ENCODE peak calls at places on chromosome 6, in seven cellular contexts. U is neuronal stem cell, R is mesenchymal stem cell, K is IMR-90, N is mesendoderm, G is H1, P is trophoblast cell. B is an unnamed sample. For H3K4me1 and H3K27me3, the result is how much of the 10 kb centered on the place peaks cover.

GRCh38 chr6:129795261-129795660 is 65.9 kb downstream of the TMEM244 start:
- DNase-seq in K (no peak), R (no peak), G (no peak), P (no peak), U (no peak), N (no peak), B (no peak)

GRCh38 chr6:112252571-112253504 is 1.5 kb downstream of the LAMA4 start:
- DNase-seq in P (no peak), U (no peak), K (peak), N (peak), R (peak), G (no peak), B (no peak)

GRCh38 chr6:35415065-35415880 is 36.9 kb upstream of the FANCE start:
- DNase-seq in N (peak), G (no peak), K (peak), P (peak), R (peak), U (peak), B (peak)

GRCh38 chr6:125259354-125259736 is 42.4 kb downstream of the HDDC2 start:
- DNase-seq in R (no peak), U (no peak), N (no peak), K (no peak), P (peak), G (no peak), B (no peak)

GRCh38 chr6:26550250-26550993 is 12.3 kb downstream of the HMGN4 start:
- DNase-seq in K (peak), R (peak), P (peak), U (peak), N (peak), G (peak), B (peak)

GRCh38 chr6:14517536-14518105 is 400.0 kb downstream of the CD83 start:
- DNase-seq in P (peak), R (no peak), N (no peak), K (no peak), U (no peak), G (no peak), B (no peak)

GRCh38 chr6:39880521-39881048 is 53.7 kb downstream of the MOCS1 start:
- DNase-seq in P (no peak), G (no peak), K (no peak), R (no peak), N (no peak), U (no peak), B (no peak)

GRCh38 chr6:26044140-26045045 is 42.8 kb upstream of the HFE start:
- DNase-seq in R (no peak), K (peak), G (no peak), P (peak), N (no peak), U (no peak), B (no peak)

GRCh38 chr6:104607501-104607900 is 252.2 kb downstream of the HACE1 start:
- DNase-seq in P (no peak), G (no peak), R (no peak), K (no peak), U (no peak), N (no peak), B (no peak)

GRCh38 chr6:159461998-159462397 is 231.0 kb downstream of the SOD2 start:
- DNase-seq in N (no peak), P (no peak), U (no peak), K (no peak), G (no peak), R (no peak), B (no peak)

GRCh38 chr6:98824907-98825601 is 9.3 kb upstream of the POU3F2 start:
- DNase-seq in R (no peak), N (peak), K (no peak), P (no peak), U (peak), G (peak), B (peak)

GRCh38 chr6:16752206-16752867 is 8.9 kb downstream of the ATXN1 start:
- DNase-seq in N (no peak), G (no peak), K (peak), P (peak), U (no peak), R (peak), B (no peak)

DNA sequence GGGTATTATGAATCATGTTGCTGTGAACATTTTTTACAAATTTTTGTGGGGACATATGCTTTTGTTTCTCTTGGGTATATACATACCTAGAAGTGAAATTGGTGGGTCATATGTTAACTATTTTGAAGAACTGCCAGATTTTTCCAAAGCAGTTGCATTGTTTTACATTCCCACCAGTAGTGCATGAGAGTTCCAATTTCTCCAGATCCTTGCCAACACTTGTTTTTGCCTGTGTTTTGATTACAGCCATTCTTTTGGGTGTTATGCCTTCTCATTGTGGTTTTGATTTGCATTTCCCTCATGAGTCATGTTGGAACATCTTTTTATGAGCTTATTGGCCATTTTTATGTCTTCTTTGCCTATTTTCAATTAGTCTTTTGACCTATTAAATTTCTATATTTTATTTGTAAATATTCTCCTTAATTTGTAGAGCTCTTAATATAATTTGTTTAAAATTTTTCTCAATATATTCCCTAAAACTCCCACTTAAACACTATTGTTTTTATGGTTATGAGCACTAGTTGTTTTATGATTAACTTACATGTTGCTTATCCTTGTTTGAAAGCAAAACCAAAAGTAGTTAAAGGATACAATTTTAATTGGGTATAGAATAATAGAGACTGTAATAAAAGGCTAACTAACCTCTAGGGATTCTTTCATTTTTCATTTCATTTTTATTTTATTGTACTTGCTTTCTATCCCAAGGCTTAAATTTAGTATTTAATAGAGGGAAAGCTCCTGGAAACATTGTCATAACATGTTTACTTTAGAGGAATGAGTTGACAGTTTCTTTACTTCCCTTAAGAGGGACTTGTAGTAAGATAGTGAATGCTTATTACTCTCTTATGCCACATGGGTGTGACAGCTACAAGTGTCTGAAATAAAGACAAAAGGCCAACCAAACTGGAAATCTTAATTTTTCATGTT is 5.5 kb downstream of the UBR2 start:
- DNase-seq in P (peak), N (no peak), G (no peak), U (no peak), R (peak), K (peak), B (no peak)
- H3K4me1 ChIP-seq in P (under half), N (under half), G (under half), U (under half), R (under half), K (under half), B (under half)

GRCh38 chr6:165658395-165659058 is 4.5 kb downstream of the PDE10A start:
- DNase-seq in N (no peak), G (no peak), U (no peak), R (no peak), P (peak), K (no peak), B (no peak)

GRCh38 chr6:165655191-165655590 is 7.8 kb downstream of the PDE10A start:
- DNase-seq in R (no peak), N (no peak), K (no peak), P (no peak), U (no peak), G (no peak), B (no peak)

GRCh38 chr6:165656581-165657324 is 6.3 kb downstream of the PDE10A start:
- DNase-seq in P (peak), G (no peak), U (no peak), R (no peak), N (peak), K (no peak), B (no peak)

GRCh38 chr6:165659945-165660862 is 2.8 kb downstream of the PDE10A start:
- DNase-seq in N (peak), P (peak), K (peak), G (peak), U (no peak), R (peak), B (no peak)

DNA sequence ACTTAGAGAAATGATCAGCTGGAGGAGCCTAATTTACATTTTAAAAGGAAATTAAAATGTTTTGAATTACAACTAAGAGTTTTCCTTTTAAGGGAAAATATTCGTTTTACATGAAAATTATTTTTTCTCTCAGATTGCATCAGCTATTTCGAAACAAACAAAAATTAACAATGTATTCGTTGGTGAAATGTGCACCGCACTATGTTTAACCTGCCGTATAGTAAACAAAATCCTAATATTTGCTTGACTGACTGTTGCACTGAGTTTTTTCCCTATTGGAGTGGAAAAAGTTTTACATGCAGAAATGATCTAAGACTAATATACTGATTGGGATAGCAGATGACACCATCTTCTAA is 5.7 kb downstream of the PDE10A start:
- DNase-seq in N (no peak), P (peak), R (no peak), U (no peak), G (no peak), K (no peak), B (no peak)
- H3K27me3 ChIP-seq in N (under half), P (under half), R (under half), U (under half), G (under half), K (under half), B (under half)

GRCh38 chr6:131073577-131073976 is 10.5 kb upstream of the EPB41L2 start:
- DNase-seq in R (no peak), N (no peak), U (no peak), P (no peak), G (no peak), K (no peak), B (no peak)
- H3K18ac ChIP-seq in R (no peak), N (no peak), U (no peak), P (no peak), G (no peak), K (no peak), B (no peak)

DNA sequence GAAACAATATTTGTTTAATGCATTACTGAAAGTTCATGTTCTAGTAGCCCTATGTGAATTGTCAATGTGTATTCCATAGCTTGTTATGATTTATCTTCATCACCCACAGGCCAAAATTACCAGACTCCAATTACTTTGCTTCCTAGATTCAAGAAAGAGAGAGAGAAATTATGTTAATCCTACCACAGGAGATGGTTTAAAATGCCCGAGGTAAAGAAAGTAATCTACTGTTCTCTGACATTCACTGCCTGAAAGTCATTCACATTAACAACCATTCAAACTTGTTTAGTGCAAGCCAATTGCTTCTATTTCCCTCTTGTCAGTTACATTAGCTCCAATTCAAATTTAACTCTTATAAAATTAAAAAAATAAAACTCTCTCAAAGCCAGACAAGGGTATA is 260.4 kb upstream of the THEMIS start:
- DNase-seq in U (no peak), P (no peak), N (no peak), R (no peak), G (no peak), K (no peak), B (no peak)
- H3K4me1 ChIP-seq in U (under half), P (under half), N (under half), R (under half), G (under half), K (under half), B (under half)

GRCh38 chr6:18031189-18031588 is 43.8 kb upstream of the KIF13A start:
- DNase-seq in G (no peak), N (no peak), K (no peak), R (no peak), P (no peak), U (no peak), B (no peak)

GRCh38 chr6:18039481-18039880 is 52.0 kb upstream of the KIF13A start:
- DNase-seq in N (no peak), R (no peak), K (peak), P (no peak), G (no peak), U (no peak), B (no peak)

GRCh38 chr6:18034798-18035202 is 47.4 kb upstream of the KIF13A start:
- DNase-seq in N (no peak), R (no peak), G (no peak), U (no peak), P (no peak), K (peak), B (peak)

GRCh38 chr6:18031680-18032256 is 44.3 kb upstream of the KIF13A start:
- DNase-seq in U (no peak), G (no peak), P (no peak), R (no peak), N (no peak), K (no peak), B (no peak)

DNA sequence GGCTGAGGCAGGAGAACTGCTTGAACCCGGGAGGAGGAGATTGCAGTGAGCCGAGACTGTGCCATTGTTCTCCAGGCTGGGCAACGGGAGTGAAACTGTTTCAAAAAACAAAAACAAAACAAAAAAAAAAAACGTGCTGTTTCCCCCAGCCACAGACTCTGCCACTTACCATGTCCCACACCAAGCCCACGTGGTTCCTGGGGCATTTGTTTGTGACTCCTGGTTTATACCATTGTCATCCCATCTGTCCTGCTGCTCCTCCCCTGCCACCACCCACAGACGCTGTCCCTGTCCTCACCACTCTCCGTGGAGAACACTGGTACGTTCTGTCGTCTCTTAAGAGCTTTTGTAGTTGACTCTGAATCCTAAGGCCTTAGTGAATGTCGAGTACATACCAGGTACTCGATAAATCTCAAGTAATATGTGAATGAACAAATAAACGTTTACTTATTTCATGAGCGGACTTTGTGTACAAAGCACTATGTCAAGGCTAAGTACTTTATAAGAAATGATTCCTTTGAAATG is 48.0 kb upstream of the KIF13A start:
- DNase-seq in U (no peak), P (no peak), G (peak), N (no peak), R (no peak), K (no peak), B (peak)
- H3K27me3 ChIP-seq in U (under half), P (under half), G (under half), N (under half), R (under half), K (under half), B (under half)